ENCODE peak calls at places on chromosome X, in eight cellular contexts. One of them, this sample, is unnamed.

GRCh38 chrX:31117195-31117594 is 45.4 kb upstream of the FTHL17 start:
- DNase-seq in NCI-H2171 treated with DMSO at 0.1 percent for 48 hours: no peak
- DNase-seq in activated CD8-positive, alpha-beta memory T cell treated with anti-CD3 and anti-CD28 coated beads, Interleukin-2, amount 10 ng/mL, durations not matched to agents 7 days and 5 days: no peak
- DNase-seq in SK-N-SH: no peak
- DNase-seq in iPS-NIHi11: no peak
- DNase-seq in NCI-H1694 treated with DMSO at 0.1 percent for 48 hours: no peak
- DNase-seq in NCI-H460: no peak
- DNase-seq in cerebellar nuclear complex: no peak
- DNase-seq in this sample: no peak

GRCh38 chrX:63746278-63746677 is 38.7 kb downstream of the ARHGEF9 start:
- DNase-seq in activated CD8-positive, alpha-beta memory T cell treated with anti-CD3 and anti-CD28 coated beads, Interleukin-2, amount 10 ng/mL, durations not matched to agents 7 days and 5 days: peak
- DNase-seq in SK-N-SH: no peak
- DNase-seq in iPS-NIHi11: no peak
- DNase-seq in NCI-H1694 treated with DMSO at 0.1 percent for 48 hours: no peak
- DNase-seq in NCI-H2171 treated with DMSO at 0.1 percent for 48 hours: no peak
- DNase-seq in cerebellar nuclear complex: no peak
- DNase-seq in NCI-H460: no peak
- DNase-seq in this sample: no peak

GRCh38 chrX:39730671-39731389 is 366.9 kb downstream of the BCOR start:
- DNase-seq in activated CD8-positive, alpha-beta memory T cell treated with anti-CD3 and anti-CD28 coated beads, Interleukin-2, amount 10 ng/mL, durations not matched to agents 7 days and 5 days: peak
- DNase-seq in NCI-H1694 treated with DMSO at 0.1 percent for 48 hours: peak
- DNase-seq in iPS-NIHi11: peak
- DNase-seq in SK-N-SH: peak
- DNase-seq in cerebellar nuclear complex: no peak
- DNase-seq in NCI-H460: peak
- DNase-seq in NCI-H2171 treated with DMSO at 0.1 percent for 48 hours: peak
- DNase-seq in this sample: peak

GRCh38 chrX:135985974-135986312 is 708 bp downstream of the SLC9A6 start:
- DNase-seq in NCI-H1694 treated with DMSO at 0.1 percent for 48 hours: no peak
- DNase-seq in activated CD8-positive, alpha-beta memory T cell treated with anti-CD3 and anti-CD28 coated beads, Interleukin-2, amount 10 ng/mL, durations not matched to agents 7 days and 5 days: no peak
- DNase-seq in NCI-H2171 treated with DMSO at 0.1 percent for 48 hours: no peak
- DNase-seq in NCI-H460: no peak
- DNase-seq in cerebellar nuclear complex: no peak
- DNase-seq in iPS-NIHi11: peak
- DNase-seq in SK-N-SH: no peak
- DNase-seq in this sample: no peak

GRCh38 chrX:45347877-45348675 is 147.4 kb upstream of the DIPK2B start:
- DNase-seq in cerebellar nuclear complex: no peak
- DNase-seq in NCI-H2171 treated with DMSO at 0.1 percent for 48 hours: no peak
- DNase-seq in SK-N-SH: no peak
- DNase-seq in iPS-NIHi11: no peak
- DNase-seq in activated CD8-positive, alpha-beta memory T cell treated with anti-CD3 and anti-CD28 coated beads, Interleukin-2, amount 10 ng/mL, durations not matched to agents 7 days and 5 days: no peak
- DNase-seq in NCI-H460: no peak
- DNase-seq in NCI-H1694 treated with DMSO at 0.1 percent for 48 hours: no peak
- DNase-seq in this sample: no peak

GRCh38 chrX:112731793-112732192 is 52.1 kb upstream of the LHFPL1 start:
- DNase-seq in NCI-H460: peak
- DNase-seq in cerebellar nuclear complex: no peak
- DNase-seq in NCI-H2171 treated with DMSO at 0.1 percent for 48 hours: peak
- DNase-seq in NCI-H1694 treated with DMSO at 0.1 percent for 48 hours: peak
- DNase-seq in SK-N-SH: no peak
- DNase-seq in iPS-NIHi11: no peak
- DNase-seq in activated CD8-positive, alpha-beta memory T cell treated with anti-CD3 and anti-CD28 coated beads, Interleukin-2, amount 10 ng/mL, durations not matched to agents 7 days and 5 days: no peak
- DNase-seq in this sample: no peak

GRCh38 chrX:155767101-155767878 is 113.9 kb upstream of the VAMP7 start:
- DNase-seq in iPS-NIHi11: peak
- DNase-seq in SK-N-SH: peak
- DNase-seq in cerebellar nuclear complex: peak
- DNase-seq in NCI-H1694 treated with DMSO at 0.1 percent for 48 hours: no peak
- DNase-seq in NCI-H460: peak
- DNase-seq in NCI-H2171 treated with DMSO at 0.1 percent for 48 hours: no peak
- DNase-seq in activated CD8-positive, alpha-beta memory T cell treated with anti-CD3 and anti-CD28 coated beads, Interleukin-2, amount 10 ng/mL, durations not matched to agents 7 days and 5 days: peak
- DNase-seq in this sample: peak

GRCh38 chrX:421646-422325 is 35.1 kb upstream of the PPP2R3B start:
- DNase-seq in SK-N-SH: no peak
- DNase-seq in cerebellar nuclear complex: no peak
- DNase-seq in NCI-H1694 treated with DMSO at 0.1 percent for 48 hours: no peak
- DNase-seq in NCI-H460: no peak
- DNase-seq in iPS-NIHi11: no peak
- DNase-seq in activated CD8-positive, alpha-beta memory T cell treated with anti-CD3 and anti-CD28 coated beads, Interleukin-2, amount 10 ng/mL, durations not matched to agents 7 days and 5 days: no peak
- DNase-seq in NCI-H2171 treated with DMSO at 0.1 percent for 48 hours: no peak
- DNase-seq in this sample: no peak

GRCh38 chrX:111098874-111099273 is 2.9 kb downstream of the PAK3 start:
- DNase-seq in activated CD8-positive, alpha-beta memory T cell treated with anti-CD3 and anti-CD28 coated beads, Interleukin-2, amount 10 ng/mL, durations not matched to agents 7 days and 5 days: peak
- DNase-seq in iPS-NIHi11: peak
- DNase-seq in NCI-H1694 treated with DMSO at 0.1 percent for 48 hours: peak
- DNase-seq in SK-N-SH: peak
- DNase-seq in cerebellar nuclear complex: no peak
- DNase-seq in NCI-H2171 treated with DMSO at 0.1 percent for 48 hours: no peak
- DNase-seq in NCI-H460: peak
- DNase-seq in this sample: peak

GRCh38 chrX:52424658-52425057 is 55.8 kb downstream of the XAGE2 start:
- DNase-seq in activated CD8-positive, alpha-beta memory T cell treated with anti-CD3 and anti-CD28 coated beads, Interleukin-2, amount 10 ng/mL, durations not matched to agents 7 days and 5 days: no peak
- DNase-seq in NCI-H2171 treated with DMSO at 0.1 percent for 48 hours: no peak
- DNase-seq in cerebellar nuclear complex: no peak
- DNase-seq in iPS-NIHi11: no peak
- DNase-seq in SK-N-SH: no peak
- DNase-seq in NCI-H1694 treated with DMSO at 0.1 percent for 48 hours: no peak
- DNase-seq in NCI-H460: no peak
- DNase-seq in this sample: no peak